ENCODE peak calls at places on chromosome 15, in seven cellular contexts. J is amygdala, W is caudate nucleus, V is hepatic stellate cell, C is heart left ventricle, O is Right ventricle myocardium superior, Z is mesothelial cell of epicardium. N is an unnamed sample.

GRCh38 chr15:65824031-65824743 is 32.1 kb upstream of the DENND4A start:
- DNase-seq in O (no peak), Z (no peak), J (no peak), C (peak; percentile 36), W (no peak), V (peak; percentile 56), N (no peak)

GRCh38 chr15:93040288-93041158 is 48.5 kb downstream of the RGMA start:
- DNase-seq in J (no peak), C (no peak), W (no peak), O (peak; percentile 29), V (no peak), Z (no peak), N (no peak)

GRCh38 chr15:47388299-47388698 is 329.0 kb upstream of the SEMA6D start:
- DNase-seq in O (no peak), V (no peak), Z (no peak), W (no peak), C (no peak), J (no peak), N (no peak)

GRCh38 chr15:76163429-76164020 is 103.7 kb downstream of the TMEM266 start:
- DNase-seq in J (no peak), Z (no peak), V (peak; percentile 53), C (peak; percentile 71), O (peak; percentile 90), W (no peak), N (no peak)

GRCh38 chr15:80405970-80406369 is 1.8 kb downstream of the ARNT2 start:
- DNase-seq in J (no peak), Z (no peak), V (no peak), O (no peak), C (no peak), W (no peak), N (no peak)

GRCh38 chr15:59353994-59354951 is 18.4 kb downstream of the MYO1E start:
- DNase-seq in J (no peak), Z (no peak), C (no peak), O (no peak), W (no peak), V (no peak), N (no peak)

GRCh38 chr15:84788500-84788899 is 28.7 kb upstream of the ALPK3 start:
- DNase-seq in W (no peak), C (no peak), O (no peak), J (no peak), Z (no peak), V (no peak), N (no peak)

GRCh38 chr15:50181983-50182232 is at the start of gene SLC27A2:
- DNase-seq in W (no peak), C (no peak), O (peak; percentile 49), J (no peak), V (no peak), Z (no peak), N (peak; percentile 7)

GRCh38 chr15:92677998-92678397 is 22.4 kb upstream of the FAM174B start:
- DNase-seq in W (no peak), J (no peak), V (no peak), O (no peak), C (no peak), Z (no peak), N (no peak)

GRCh38 chr15:75107905-75108838 is 84.8 kb downstream of the PPCDC start:
- DNase-seq in J (no peak), V (peak; percentile 84), C (no peak), O (no peak), W (no peak), Z (no peak), N (no peak)

N was measured in cortex of kidney.